ENCODE peak calls at places on chromosomes 1 and 21, in five cellular contexts. L, Z, P, M and F are unnamed samples.

GRCh38 chr1:35876988-35877387 is 6.0 kb upstream of the AGO1 start:
- DNase-seq in L (no peak), Z (no peak), P (no peak), M (no peak), F (no peak)

GRCh38 chr1:223224465-223224864 is 81.4 kb upstream of the TLR5 start:
- DNase-seq in L (no peak), Z (no peak), P (no peak), M (no peak), F (no peak)

GRCh38 chr1:41880261-41880660 is 38.5 kb downstream of the HIVEP3 start:
- DNase-seq in L (no peak), Z (no peak), P (no peak), M (no peak), F (no peak)

GRCh38 chr21:36960676-36961284 is 5.7 kb downstream of the HLCS start:
- DNase-seq in L (no peak), Z (no peak), P (no peak), M (no peak), F (no peak)

GRCh38 chr1:226814751-226815496 is 55.5 kb upstream of the PSEN2 start:
- DNase-seq in L (peak), Z (no peak), P (peak), M (peak), F (no peak)

GRCh38 chr1:37958690-37959089 is 11.8 kb upstream of the INPP5B start:
- DNase-seq in L (no peak), Z (no peak), P (peak), M (no peak), F (no peak)

GRCh38 chr1:182392045-182393028 is 747 bp upstream of the GLUL start:
- DNase-seq in L (peak), Z (no peak), P (no peak), M (peak), F (no peak)

GRCh38 chr1:116987256-116987555 is 14.4 kb upstream of the CD101 start:
- DNase-seq in L (no peak), Z (no peak), P (no peak), M (no peak), F (no peak)

GRCh38 chr1:186925881-186926676 is 97.3 kb downstream of the PLA2G4A start:
- DNase-seq in L (no peak), Z (no peak), P (no peak), M (no peak), F (no peak)

DNA sequence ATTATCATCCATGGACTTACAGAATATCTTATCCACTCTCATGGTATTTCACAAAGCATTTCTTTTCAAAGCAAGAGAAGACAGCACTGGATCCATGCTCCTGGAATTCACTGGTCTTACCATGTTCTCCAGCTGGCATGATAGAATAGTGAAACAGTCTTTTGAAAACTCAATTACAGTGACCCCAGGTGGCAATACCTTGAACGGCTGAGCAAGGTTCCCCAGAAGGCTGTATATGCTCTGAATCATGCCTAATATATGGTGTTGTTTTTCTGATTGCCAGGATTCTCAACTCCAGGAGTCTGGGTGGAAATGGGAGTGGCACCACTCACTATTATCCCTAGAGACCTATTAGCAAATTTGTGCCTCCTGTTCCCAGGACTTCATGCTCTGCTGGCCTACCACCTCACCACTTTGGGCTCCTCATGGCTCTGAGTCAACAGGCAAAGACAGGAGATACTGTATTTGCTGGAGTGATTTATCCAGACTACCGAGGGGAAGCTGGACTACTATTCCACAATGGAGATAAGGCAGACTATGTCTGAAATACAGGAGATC is 87.6 kb downstream of the CATSPERE start:
- DNase-seq in L (no peak), Z (no peak), P (no peak), M (no peak), F (no peak)
- TF ChIP-seq CTCF in L (no peak), Z (no peak), P (no peak), M (no peak), F (no peak)

DNA sequence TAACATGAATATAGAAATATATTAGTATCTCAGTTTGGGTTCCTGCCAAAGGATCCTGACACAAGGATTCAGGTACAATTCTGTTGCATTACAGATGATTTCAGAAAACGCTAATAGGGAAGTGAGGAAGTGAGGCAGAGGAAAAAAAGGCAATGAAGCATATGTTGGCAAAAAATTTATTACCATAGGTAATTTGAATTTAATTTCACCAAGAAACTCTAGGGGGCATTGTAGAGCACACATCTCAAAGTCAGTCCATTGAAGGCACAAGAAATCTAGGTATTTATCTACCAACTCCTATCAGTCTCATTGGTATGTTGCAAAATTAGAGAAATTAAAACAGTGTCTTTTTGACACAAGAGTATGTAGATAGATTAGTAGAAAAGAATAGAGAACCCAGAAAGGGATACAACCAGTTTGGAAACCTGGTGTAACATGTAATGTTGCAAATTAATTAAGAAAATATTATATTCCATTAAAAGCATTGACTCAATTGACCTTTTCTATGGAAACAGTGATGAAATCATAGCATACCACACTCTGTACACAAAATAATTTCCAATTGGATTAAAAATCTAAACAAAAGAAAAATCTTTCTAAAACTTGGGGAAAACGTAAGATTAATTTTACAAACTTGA is 104.9 kb upstream of the SNX7 start:
- DNase-seq in L (no peak), Z (no peak), P (no peak), M (no peak), F (no peak)
- TF ChIP-seq CTCF in L (no peak), Z (no peak), P (peak), M (no peak), F (peak)

DNA sequence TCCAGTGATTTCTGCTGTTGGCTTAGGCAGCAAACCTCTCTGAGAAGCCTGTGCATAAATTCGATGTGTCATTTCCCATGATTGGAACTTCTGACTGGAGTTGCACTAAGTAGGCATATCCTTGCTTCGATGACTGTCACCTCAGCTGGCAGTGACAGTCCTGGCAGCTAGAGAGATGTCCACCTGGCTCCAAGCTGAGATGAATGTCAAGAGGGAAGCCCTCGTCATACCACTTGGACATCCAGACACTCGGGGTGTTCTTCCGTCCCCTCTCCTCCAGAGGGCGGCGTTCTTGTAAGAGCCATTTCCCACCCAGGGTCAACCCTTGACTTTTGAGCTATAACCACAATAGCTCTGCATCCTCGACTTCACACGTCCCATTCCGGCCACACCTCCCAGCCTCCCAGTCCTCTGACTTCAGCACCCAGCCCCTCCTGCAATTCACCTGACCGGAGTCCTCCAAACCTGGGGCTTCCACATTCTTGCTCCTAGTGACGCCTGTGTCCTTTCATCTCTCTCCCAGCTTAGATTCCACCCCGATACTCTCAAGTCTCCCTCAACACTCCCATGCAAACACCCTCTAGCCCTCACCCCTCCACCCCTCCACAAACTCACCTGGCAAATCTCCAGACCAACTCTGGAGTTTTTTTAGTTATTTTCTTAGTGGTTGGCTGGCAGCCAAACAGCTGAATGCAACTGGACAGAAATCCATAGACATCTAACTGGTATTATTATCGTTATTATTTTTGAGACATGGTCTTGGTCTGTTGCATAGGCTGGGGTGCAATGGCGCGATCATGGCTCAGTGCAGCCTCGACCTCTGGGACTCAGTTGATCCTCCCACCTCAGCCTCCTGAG is 17.4 kb downstream of the CA6 start:
- DNase-seq in L (no peak), Z (no peak), P (no peak), M (peak), F (peak)
- TF ChIP-seq CTCF in L (no peak), Z (no peak), P (peak), M (peak), F (peak)

GRCh38 chr1:209030454-209031167 is 552.9 kb upstream of the CAMK1G start:
- DNase-seq in L (no peak), Z (no peak), P (no peak), M (no peak), F (no peak)

GRCh38 chr1:209023790-209024189 is 559.7 kb upstream of the CAMK1G start:
- DNase-seq in L (no peak), Z (no peak), P (no peak), M (no peak), F (no peak)

DNA sequence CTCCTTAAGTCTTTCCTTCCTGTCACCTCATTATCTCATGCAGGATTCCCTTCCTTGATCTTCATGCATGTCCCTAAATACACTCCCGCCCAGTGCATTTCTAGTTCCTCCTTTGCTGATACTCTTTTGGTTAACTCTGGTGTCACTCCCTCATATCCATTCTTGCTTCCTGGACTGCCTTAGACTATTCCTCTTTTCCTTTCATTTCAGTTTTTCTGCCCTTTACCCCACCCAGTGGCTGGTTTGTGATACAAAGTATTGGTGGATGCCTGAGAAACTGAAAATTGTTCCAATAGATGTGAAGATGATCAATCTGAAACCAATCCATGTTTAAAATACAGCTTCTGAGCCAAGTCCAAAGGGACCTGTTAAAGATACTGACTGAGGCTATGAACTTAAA is 553.8 kb upstream of the CAMK1G start:
- DNase-seq in L (no peak), Z (no peak), P (no peak), M (no peak), F (no peak)
- TF ChIP-seq CTCF in L (no peak), Z (no peak), P (no peak), M (no peak), F (no peak)

GRCh38 chr1:234089396-234089795 is 184.9 kb downstream of the SLC35F3 start:
- DNase-seq in L (no peak), Z (no peak), P (no peak), M (peak), F (no peak)

GRCh38 chr1:234093107-234093506 is 188.6 kb downstream of the SLC35F3 start:
- DNase-seq in L (no peak), Z (no peak), P (no peak), M (no peak), F (no peak)

GRCh38 chr1:234090212-234091064 is 186.0 kb downstream of the SLC35F3 start:
- DNase-seq in L (no peak), Z (no peak), P (no peak), M (no peak), F (no peak)

GRCh38 chr1:234093741-234094140 is 189.3 kb downstream of the SLC35F3 start:
- DNase-seq in L (peak), Z (no peak), P (no peak), M (no peak), F (no peak)

GRCh38 chr1:234091065-234091401 is 186.6 kb downstream of the SLC35F3 start:
- DNase-seq in L (no peak), Z (no peak), P (no peak), M (no peak), F (no peak)
- TF ChIP-seq CTCF in L (no peak), Z (no peak), P (no peak), M (no peak), F (no peak)

GRCh38 chr1:228824377-228824776 is 89.1 kb downstream of the RHOU start:
- DNase-seq in L (no peak), Z (no peak), P (no peak), M (no peak), F (no peak)
- TF ChIP-seq CTCF in L (no peak), Z (no peak), P (no peak), M (no peak), F (no peak)

GRCh38 chr1:68010094-68010493 is 40.3 kb downstream of the DIRAS3 start:
- DNase-seq in L (no peak), Z (no peak), P (no peak), M (no peak), F (no peak)
- TF ChIP-seq CTCF in L (no peak), Z (no peak), P (peak), M (no peak), F (no peak)

DNA sequence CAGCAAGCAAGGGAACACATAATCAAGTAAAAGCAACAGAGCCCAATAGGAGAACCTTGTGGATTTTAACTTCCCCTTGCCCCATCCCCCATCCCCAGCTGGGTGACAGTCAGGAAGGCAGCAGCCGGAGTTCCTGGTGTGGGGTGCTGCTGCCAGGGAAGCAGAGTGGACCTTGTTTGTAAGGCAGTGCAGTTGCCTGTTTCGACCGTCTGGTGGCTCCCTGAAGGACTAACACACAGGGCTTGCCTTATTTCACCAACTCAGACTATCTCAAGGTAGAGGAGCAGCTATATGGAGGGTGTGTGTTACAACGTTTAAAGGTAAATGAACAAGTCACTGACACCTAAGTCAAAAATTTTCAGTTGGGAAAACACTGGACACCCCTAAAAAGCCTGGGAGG is 6.6 kb downstream of the KRTAP10-8 start:
- DNase-seq in L (no peak), Z (no peak), P (no peak), M (no peak), F (no peak)
- TF ChIP-seq CTCF in L (no peak), Z (no peak), P (peak), M (no peak), F (no peak)

DNA sequence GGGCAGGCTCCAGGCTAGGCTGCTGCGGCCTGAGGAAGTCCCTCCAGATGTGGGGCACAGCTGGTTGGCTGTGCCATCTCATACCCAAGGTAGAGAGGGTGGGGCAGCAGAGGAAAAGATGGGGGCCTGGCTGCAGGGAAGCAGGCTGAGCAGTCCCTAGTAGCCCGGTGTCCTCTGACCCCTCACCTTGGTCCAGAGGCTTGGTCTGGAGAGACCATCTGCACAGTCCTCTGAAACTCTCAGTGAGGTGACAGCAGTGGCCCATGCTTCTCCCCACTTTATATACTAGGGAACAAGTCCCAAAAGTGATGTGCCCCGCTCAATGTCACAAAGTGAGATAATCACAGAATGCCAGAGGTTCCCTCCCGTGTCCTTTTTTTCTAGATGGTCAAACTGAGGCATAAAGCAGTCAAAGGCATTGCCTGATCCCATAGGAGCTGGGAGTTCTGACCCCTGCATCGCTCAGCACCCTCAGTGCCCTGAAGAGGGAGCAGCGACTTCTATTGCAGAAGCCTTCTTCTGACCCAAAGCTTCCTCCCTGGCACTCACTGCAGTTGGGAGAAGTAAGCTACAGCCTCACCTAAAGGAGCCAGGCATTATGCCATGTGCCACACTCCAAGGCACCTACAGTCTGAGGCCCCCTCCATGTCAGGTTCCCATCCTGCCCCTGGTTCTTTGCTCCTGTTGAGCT is 45.5 kb downstream of the TRABD2B start:
- DNase-seq in L (no peak), Z (no peak), P (no peak), M (no peak), F (no peak)
- TF ChIP-seq CTCF in L (no peak), Z (no peak), P (no peak), M (no peak), F (no peak)

GRCh38 chr1:52943876-52944275 is 16.8 kb downstream of the SCP2 start:
- DNase-seq in L (no peak), Z (no peak), P (no peak), M (no peak), F (no peak)
- TF ChIP-seq CTCF in L (no peak), Z (no peak), P (no peak), M (no peak), F (no peak)